ENCODE peak calls at places on chromosomes 13 and 19, in four cellular contexts. C is colonic mucosa, Y is head of caudate nucleus, V is BJ. P is an unnamed sample.

GRCh38 chr13:97946951-97947588 is 6.4 kb upstream of the IPO5 start:
- DNase-seq in Y (no peak), C (no peak), V (peak; percentile 51), P (no peak)

GRCh38 chr13:78816592-78816991 is 157.6 kb upstream of the OBI1 start:
- DNase-seq in C (no peak), V (no peak), Y (no peak), P (no peak)

GRCh38 chr13:109682534-109683244 is 103.7 kb downstream of the IRS2 start:
- DNase-seq in Y (no peak), C (no peak), V (no peak), P (no peak)

GRCh38 chr13:86087241-86087640 is 288.0 kb upstream of the SLITRK6 start:
- DNase-seq in V (no peak), C (no peak), Y (no peak), P (no peak)

GRCh38 chr13:99813346-99814095 is 158.0 kb downstream of the ZIC5 start:
- DNase-seq in V (no peak), C (no peak), Y (no peak), P (no peak)

GRCh38 chr13:40251343-40252032 is 415.0 kb downstream of the FOXO1 start:
- DNase-seq in C (no peak), Y (no peak), V (no peak), P (no peak)

GRCh38 chr19:10384580-10384979 is 4.2 kb upstream of the TYK2 start:
- DNase-seq in V (no peak), C (no peak), Y (no peak), P (no peak)

GRCh38 chr13:31048521-31048920 is 113.2 kb downstream of the HSPH1 start:
- DNase-seq in Y (no peak), C (no peak), V (no peak), P (no peak)

GRCh38 chr13:82947121-82948077 is 934.9 kb downstream of the SLITRK1 start:
- DNase-seq in C (no peak), Y (no peak), V (peak; percentile 27), P (no peak)

GRCh38 chr13:76711515-76712182 is 174.6 kb downstream of the KCTD12 start:
- DNase-seq in V (peak; percentile 91), C (no peak), Y (no peak), P (no peak)

GRCh38 chr13:20997301-20998061 is 63.9 kb downstream of the LATS2 start:
- DNase-seq in Y (no peak), C (no peak), V (peak; percentile 97), P (no peak)

GRCh38 chr13:28337196-28338045 is 157.5 kb downstream of the FLT1 start:
- DNase-seq in C (no peak), V (peak; percentile 71), Y (no peak), P (no peak)

GRCh38 chr13:94233401-94233800 is 246.1 kb downstream of the DCT start:
- DNase-seq in C (no peak), Y (peak; percentile 60), V (peak; percentile 44), P (no peak)

GRCh38 chr13:44103721-44104490 is 224.2 kb downstream of the LACC1 start:
- DNase-seq in V (no peak), Y (peak; percentile 83), C (peak; percentile 53), P (peak; percentile 55)